ENCODE peak calls at places on chromosomes 12 and 14, in four cellular contexts. V is endothelial cell, W is NAMALWA, O is tibial nerve. Q is an unnamed sample.

GRCh38 chr14:34539407-34540180 is at the start of gene EAPP:
- DNase-seq in O (peak), V (peak), W (peak), Q (peak)

GRCh38 chr12:57606821-57607220 is 2.2 kb downstream of the DTX3 start:
- DNase-seq in V (no peak), O (no peak), W (no peak), Q (no peak)

GRCh38 chr14:97634786-97635185 is 837.6 kb downstream of the VRK1 start:
- DNase-seq in O (no peak), W (no peak), V (no peak), Q (peak)

GRCh38 chr14:47585447-47585846 is 90.0 kb downstream of the MDGA2 start:
- DNase-seq in W (no peak), O (no peak), V (no peak), Q (no peak)

GRCh38 chr12:50720501-50720900 is 43.4 kb upstream of the ATF1 start:
- DNase-seq in O (no peak), V (no peak), W (no peak), Q (no peak)

GRCh38 chr12:39105111-39105510 is 199.7 kb upstream of the CPNE8 start:
- DNase-seq in O (no peak), V (no peak), W (no peak), Q (no peak)

GRCh38 chr12:104589215-104589614 is 132.5 kb downstream of the CHST11 start:
- DNase-seq in O (no peak), V (no peak), W (no peak), Q (no peak)

GRCh38 chr14:63438065-63438757 is 105.0 kb downstream of the PPP2R5E start:
- DNase-seq in W (peak), O (peak), V (no peak), Q (peak)

GRCh38 chr14:92677087-92677668 is 71.2 kb downstream of the LGMN start:
- DNase-seq in W (peak), O (no peak), V (no peak), Q (no peak)

GRCh38 chr14:20818861-20819260 is 16.2 kb upstream of the RNASE1 start:
- DNase-seq in V (no peak), W (no peak), O (no peak), Q (no peak)

GRCh38 chr12:94534761-94535613 is 75.3 kb upstream of the CEP83 start:
- DNase-seq in O (no peak), W (no peak), V (no peak), Q (no peak)

GRCh38 chr12:2616763-2617162 is 178.0 kb upstream of the FKBP4 start:
- DNase-seq in W (no peak), V (no peak), O (no peak), Q (no peak)

Q was measured in RPMI7951.